ENCODE peak calls at places on chromosome 1, in four cellular contexts. T, O, D and A are unnamed samples.

GRCh38 chr1:15349133-15349532 is 60.6 kb upstream of the EFHD2 start:
- DNase-seq in T (no peak), O (no peak), D (no peak), A (no peak)

GRCh38 chr1:214441119-214441518 is 110.3 kb downstream of the PTPN14 start:
- DNase-seq in T (no peak), O (no peak), D (no peak), A (no peak)

GRCh38 chr1:241356519-241357365 is at the start of gene RGS7:
- DNase-seq in T (no peak), O (peak), D (no peak), A (no peak)

GRCh38 chr1:206102292-206102936 is 14.8 kb downstream of the AVPR1B start:
- DNase-seq in T (no peak), O (no peak), D (no peak), A (no peak)

GRCh38 chr1:215252164-215252563 is 169.6 kb downstream of the KCNK2 start:
- DNase-seq in T (no peak), O (no peak), D (no peak), A (no peak)

GRCh38 chr1:51648180-51649109 is 31.6 kb downstream of the OSBPL9 start:
- DNase-seq in T (no peak), O (no peak), D (no peak), A (no peak)

GRCh38 chr1:232886304-232886703 is 64.1 kb upstream of the NTPCR start:
- DNase-seq in T (no peak), O (no peak), D (no peak), A (no peak)

GRCh38 chr1:59212715-59213114 is 84.2 kb upstream of the FGGY start:
- DNase-seq in T (no peak), O (no peak), D (no peak), A (no peak)

GRCh38 chr1:30782361-30783243 is 25.0 kb upstream of the LAPTM5 start:
- DNase-seq in T (peak), O (peak), D (no peak), A (no peak)

GRCh38 chr1:85229574-85230097 is 28.8 kb upstream of the SYDE2 start:
- DNase-seq in T (no peak), O (no peak), D (no peak), A (no peak)

GRCh38 chr1:53148123-53148522 is 5.7 kb upstream of the SLC1A7 start:
- DNase-seq in T (no peak), O (no peak), D (no peak), A (no peak)

GRCh38 chr1:217780993-217781392 is 149.8 kb downstream of the SPATA17 start:
- DNase-seq in T (no peak), O (no peak), D (no peak), A (no peak)

GRCh38 chr1:207779008-207779407 is 27.2 kb downstream of the CD46 start:
- DNase-seq in T (no peak), O (no peak), D (no peak), A (no peak)

GRCh38 chr1:230584660-230585059 is 57.6 kb upstream of the COG2 start:
- DNase-seq in T (no peak), O (no peak), D (no peak), A (no peak)

GRCh38 chr1:94125551-94126514 is 4.9 kb upstream of the ABCA4 start:
- DNase-seq in T (no peak), O (no peak), D (no peak), A (no peak)

GRCh38 chr1:23916209-23917131 is 3.3 kb upstream of the CNR2 start:
- DNase-seq in T (no peak), O (peak), D (peak), A (peak)

GRCh38 chr1:47562799-47563198 is 125.0 kb downstream of the FOXD2 start:
- DNase-seq in T (no peak), O (no peak), D (no peak), A (no peak)

GRCh38 chr1:5937373-5937857 is 54.8 kb downstream of the NPHP4 start:
- DNase-seq in T (no peak), O (no peak), D (no peak), A (no peak)

GRCh38 chr1:26053718-26054572 is 8.0 kb upstream of the SLC30A2 start:
- DNase-seq in T (no peak), O (no peak), D (no peak), A (no peak)

GRCh38 chr1:235075955-235076308 is 52.7 kb downstream of the TOMM20 start:
- DNase-seq in T (no peak), O (no peak), D (no peak), A (no peak)

GRCh38 chr1:156741613-156741983 is 710 bp upstream of the MRPL24 start:
- DNase-seq in T (no peak), O (no peak), D (no peak), A (no peak)

GRCh38 chr1:63363014-63363413 is 4.4 kb upstream of the ALG6 start:
- DNase-seq in T (no peak), O (no peak), D (no peak), A (no peak)

GRCh38 chr1:63368131-63368530 is 704 bp downstream of the ALG6 start:
- DNase-seq in T (no peak), O (no peak), D (no peak), A (no peak)

GRCh38 chr1:63362578-63362977 is 4.8 kb upstream of the ALG6 start:
- DNase-seq in T (no peak), O (no peak), D (no peak), A (no peak)

GRCh38 chr1:63366915-63367217 is 561 bp upstream of the ALG6 start:
- DNase-seq in T (no peak), O (no peak), D (no peak), A (no peak)

GRCh38 chr1:63367218-63368103 is at the start of gene ALG6:
- DNase-seq in T (peak), O (peak), D (peak), A (peak)
- TF ChIP-seq CTCF in T (peak), O (no peak), D (peak), A (no peak)

GRCh38 chr1:27152004-27152828 is 2.7 kb downstream of the SLC9A1 start:
- DNase-seq in T (no peak), O (peak), D (no peak), A (no peak)
- H3K4me3 ChIP-seq in T (peak), O (peak), D (peak), A (peak)

DNA sequence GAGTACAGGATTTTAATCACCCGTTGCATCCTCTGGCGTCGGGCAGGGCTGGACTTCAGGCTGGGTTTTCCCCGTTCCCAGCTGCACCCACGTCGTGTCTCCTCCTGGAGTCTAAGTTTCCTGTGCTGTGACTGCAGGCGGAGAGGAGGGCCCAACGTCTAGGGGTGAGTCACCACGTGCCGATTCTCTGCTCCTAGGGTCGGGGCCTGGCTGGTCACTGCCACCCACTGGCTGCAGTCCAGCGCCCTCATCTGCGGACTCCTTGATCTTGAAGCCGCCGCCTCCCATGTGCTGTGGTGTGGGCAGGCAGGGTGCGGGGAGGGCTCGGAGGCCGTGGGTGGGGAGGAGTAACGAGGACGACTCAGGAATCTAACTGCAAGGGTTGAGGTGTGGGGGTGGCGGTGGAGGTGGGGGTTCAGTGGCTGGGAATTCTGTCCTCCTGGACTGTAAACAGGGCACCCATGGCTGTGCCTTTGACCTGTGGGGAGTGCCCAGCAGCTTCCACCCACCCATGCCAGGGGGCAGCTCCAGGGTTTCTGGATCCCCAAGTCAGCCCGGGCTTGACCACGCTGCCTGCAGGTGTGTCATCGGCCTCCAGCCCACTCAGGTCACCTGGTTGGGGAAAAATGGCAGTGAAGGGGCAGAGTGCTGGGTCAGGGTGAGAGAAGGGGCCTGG is 77.8 kb downstream of the ALPL start:
- DNase-seq in T (no peak), O (peak), D (no peak), A (peak)
- TF ChIP-seq CTCF in T (no peak), O (no peak), D (no peak), A (no peak)

GRCh38 chr1:201504179-201504631 is 2.7 kb downstream of the CSRP1 start:
- DNase-seq in T (no peak), O (no peak), D (no peak), A (no peak)

GRCh38 chr1:201505505-201505893 is 1.4 kb downstream of the CSRP1 start:
- DNase-seq in T (no peak), O (no peak), D (no peak), A (no peak)

GRCh38 chr1:201506092-201506491 is 831 bp downstream of the CSRP1 start:
- DNase-seq in T (no peak), O (no peak), D (no peak), A (no peak)

GRCh38 chr1:201503397-201504176 is 3.3 kb downstream of the CSRP1 start:
- DNase-seq in T (peak), O (no peak), D (peak), A (peak)

GRCh38 chr1:201504799-201505504 is 2.0 kb downstream of the CSRP1 start:
- DNase-seq in T (no peak), O (no peak), D (no peak), A (no peak)
- H3K4me3 ChIP-seq in T (peak), O (peak), D (peak), A (no peak)

DNA sequence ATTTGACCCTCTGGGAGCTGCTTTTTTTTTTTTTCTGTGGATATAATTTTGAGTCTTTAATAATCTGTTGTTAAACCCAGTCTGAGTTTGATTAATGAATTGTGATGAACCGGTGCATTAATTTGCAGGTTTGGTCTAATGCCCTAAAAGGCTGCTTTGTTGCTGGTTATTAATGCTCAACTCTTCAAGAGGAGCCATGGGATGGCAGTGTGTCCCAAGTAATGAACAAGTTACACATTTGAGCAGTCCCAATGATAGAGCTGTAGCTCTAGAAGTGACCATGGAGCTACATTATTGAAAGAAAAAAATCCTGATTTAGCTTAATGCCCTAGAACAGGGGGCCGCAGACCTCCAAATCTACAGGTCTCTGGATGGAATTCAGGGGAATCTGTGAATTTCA is 53.1 kb downstream of the RWDD3 start:
- DNase-seq in T (no peak), O (no peak), D (no peak), A (no peak)
- TF ChIP-seq CTCF in T (no peak), O (no peak), D (no peak), A (peak)

DNA sequence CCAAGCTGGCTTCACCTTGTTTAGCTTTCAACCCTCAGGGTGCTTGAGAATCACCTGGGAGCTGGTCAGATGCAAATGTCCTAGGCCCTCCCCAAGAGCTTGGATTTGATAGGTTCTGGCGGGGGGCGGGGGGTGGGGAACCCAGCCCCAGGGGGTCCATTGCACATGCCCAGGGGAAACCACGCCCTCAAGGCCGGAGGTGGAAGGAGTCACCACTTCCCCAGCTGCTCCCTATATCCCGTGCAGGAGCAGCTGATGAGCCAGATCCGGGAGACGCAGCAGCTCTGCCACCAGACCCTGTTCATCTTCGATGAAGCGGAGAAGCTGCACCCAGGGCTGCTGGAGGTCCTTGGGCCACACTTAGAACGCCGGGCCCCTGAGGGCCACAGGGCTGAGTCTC is 5.8 kb downstream of the TOR3A start:
- DNase-seq in T (no peak), O (no peak), D (no peak), A (no peak)
- H3K4me3 ChIP-seq in T (no peak), O (no peak), D (no peak), A (no peak)

GRCh38 chr1:163531345-163531744 is 209.6 kb downstream of the NUF2 start:
- DNase-seq in T (no peak), O (no peak), D (no peak), A (no peak)

GRCh38 chr1:163537809-163538208 is 216.1 kb downstream of the NUF2 start:
- DNase-seq in T (no peak), O (no peak), D (no peak), A (peak)

GRCh38 chr1:163535401-163535800 is 213.6 kb downstream of the NUF2 start:
- DNase-seq in T (no peak), O (no peak), D (no peak), A (no peak)

GRCh38 chr1:163538682-163539081 is 216.9 kb downstream of the NUF2 start:
- DNase-seq in T (no peak), O (no peak), D (no peak), A (no peak)

DNA sequence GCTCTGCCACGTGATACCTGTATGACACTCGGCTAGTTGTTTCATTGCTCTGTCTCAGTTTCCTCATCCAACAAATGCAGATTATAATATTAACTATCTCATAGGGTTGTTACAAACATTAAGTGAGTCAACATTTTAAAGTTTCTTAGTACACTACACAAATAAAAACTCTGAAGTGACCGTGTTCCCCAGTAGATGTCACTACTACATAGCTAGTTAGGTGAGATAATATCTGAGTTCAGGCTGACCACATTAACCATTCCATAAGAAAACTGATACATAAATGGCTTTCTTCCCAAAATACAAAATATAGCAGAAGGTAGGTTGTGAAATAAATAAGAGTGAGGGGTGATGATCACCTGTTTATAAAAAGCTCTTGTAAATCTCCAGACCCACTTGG is 214.1 kb downstream of the NUF2 start:
- DNase-seq in T (no peak), O (no peak), D (peak), A (peak)
- TF ChIP-seq CTCF in T (no peak), O (no peak), D (peak), A (peak)